ENCODE peak calls at places on chromosomes 11 and 22, in five cellular contexts. One of them, this sample, is unnamed.

GRCh38 chr11:117385471-117385870 is 57.8 kb downstream of the CEP164 start:
- DNase-seq in CD8-positive, alpha-beta T cell: no peak
- DNase-seq in sigmoid colon: peak; percentile 11
- DNase-seq in NT2/D1: no peak
- DNase-seq in cardiac muscle cell: no peak
- DNase-seq in this sample: no peak

GRCh38 chr11:78797559-78797958 is 222.9 kb upstream of the NARS2 start:
- DNase-seq in CD8-positive, alpha-beta T cell: no peak
- DNase-seq in sigmoid colon: no peak
- DNase-seq in NT2/D1: no peak
- DNase-seq in cardiac muscle cell: no peak
- DNase-seq in this sample: no peak

GRCh38 chr11:108436594-108436993 is 30.7 kb downstream of the C11orf65 start:
- DNase-seq in CD8-positive, alpha-beta T cell: no peak
- DNase-seq in sigmoid colon: no peak
- DNase-seq in NT2/D1: no peak
- DNase-seq in cardiac muscle cell: no peak
- DNase-seq in this sample: no peak

GRCh38 chr11:101470881-101471535 is 112.8 kb downstream of the TRPC6 start:
- DNase-seq in CD8-positive, alpha-beta T cell: no peak
- DNase-seq in sigmoid colon: no peak
- DNase-seq in NT2/D1: no peak
- DNase-seq in cardiac muscle cell: no peak
- DNase-seq in this sample: no peak

GRCh38 chr22:20092477-20092854 is 12.4 kb downstream of the DGCR8 start:
- DNase-seq in CD8-positive, alpha-beta T cell: no peak
- DNase-seq in sigmoid colon: no peak
- DNase-seq in NT2/D1: no peak
- DNase-seq in cardiac muscle cell: no peak
- DNase-seq in this sample: no peak

GRCh38 chr11:107018274-107018901 is at the start of gene GUCY1A2:
- DNase-seq in CD8-positive, alpha-beta T cell: no peak
- DNase-seq in sigmoid colon: peak; percentile 55
- DNase-seq in NT2/D1: peak; percentile 23
- DNase-seq in cardiac muscle cell: peak; percentile 46
- DNase-seq in this sample: peak; percentile 33

GRCh38 chr22:49992921-49993648 is 19.5 kb downstream of the IL17REL start:
- DNase-seq in CD8-positive, alpha-beta T cell: peak; percentile 73
- DNase-seq in sigmoid colon: peak; percentile 66
- DNase-seq in NT2/D1: no peak
- DNase-seq in cardiac muscle cell: peak; percentile 78
- DNase-seq in this sample: peak; percentile 54

GRCh38 chr11:66271816-66272215 is 3.4 kb downstream of the RAB1B start:
- DNase-seq in CD8-positive, alpha-beta T cell: no peak
- DNase-seq in sigmoid colon: no peak
- DNase-seq in NT2/D1: no peak
- DNase-seq in cardiac muscle cell: no peak
- DNase-seq in this sample: no peak

GRCh38 chr11:74460481-74461154 is 6.7 kb downstream of the KCNE3 start:
- DNase-seq in CD8-positive, alpha-beta T cell: no peak
- DNase-seq in sigmoid colon: no peak
- DNase-seq in NT2/D1: peak; percentile 11
- DNase-seq in cardiac muscle cell: no peak
- DNase-seq in this sample: no peak

GRCh38 chr11:46977038-46977818 is 40.7 kb downstream of the CSTPP1 start:
- DNase-seq in CD8-positive, alpha-beta T cell: no peak
- DNase-seq in sigmoid colon: no peak
- DNase-seq in NT2/D1: peak; percentile 75
- DNase-seq in cardiac muscle cell: peak; percentile 51
- DNase-seq in this sample: peak; percentile 73

GRCh38 chr11:69864930-69865661 is 45.9 kb upstream of the FGF3 start:
- DNase-seq in CD8-positive, alpha-beta T cell: no peak
- DNase-seq in sigmoid colon: no peak
- DNase-seq in NT2/D1: no peak
- DNase-seq in cardiac muscle cell: no peak
- DNase-seq in this sample: no peak

GRCh38 chr11:131668867-131669780 is 298.7 kb downstream of the NTM start:
- DNase-seq in CD8-positive, alpha-beta T cell: no peak
- DNase-seq in sigmoid colon: peak; percentile 61
- DNase-seq in NT2/D1: peak; percentile 48
- DNase-seq in cardiac muscle cell: peak; percentile 67
- DNase-seq in this sample: peak; percentile 74

GRCh38 chr11:71977743-71978418 is 20.8 kb upstream of the IL18BP start:
- DNase-seq in CD8-positive, alpha-beta T cell: peak; percentile 39
- DNase-seq in sigmoid colon: peak; percentile 68
- DNase-seq in NT2/D1: no peak
- DNase-seq in cardiac muscle cell: peak; percentile 47
- DNase-seq in this sample: peak; percentile 73

GRCh38 chr11:83602116-83602515 is 315.9 kb upstream of the CCDC90B start:
- DNase-seq in CD8-positive, alpha-beta T cell: no peak
- DNase-seq in sigmoid colon: no peak
- DNase-seq in NT2/D1: no peak
- DNase-seq in cardiac muscle cell: no peak
- DNase-seq in this sample: no peak

GRCh38 chr11:35165416-35166368 is 26.7 kb downstream of the CD44 start:
- DNase-seq in CD8-positive, alpha-beta T cell: peak; percentile 94
- DNase-seq in sigmoid colon: no peak
- DNase-seq in NT2/D1: no peak
- DNase-seq in cardiac muscle cell: no peak
- DNase-seq in this sample: no peak

GRCh38 chr11:22407899-22408298 is 69.7 kb downstream of the SLC17A6 start:
- DNase-seq in CD8-positive, alpha-beta T cell: no peak
- DNase-seq in sigmoid colon: no peak
- DNase-seq in NT2/D1: no peak
- DNase-seq in cardiac muscle cell: no peak
- DNase-seq in this sample: no peak

GRCh38 chr11:116505466-116506247 is 267.1 kb downstream of the BUD13 start:
- DNase-seq in CD8-positive, alpha-beta T cell: no peak
- DNase-seq in sigmoid colon: no peak
- DNase-seq in NT2/D1: no peak
- DNase-seq in cardiac muscle cell: no peak
- DNase-seq in this sample: no peak

GRCh38 chr22:32839776-32840571 is 38.5 kb downstream of the TIMP3 start:
- DNase-seq in CD8-positive, alpha-beta T cell: no peak
- DNase-seq in sigmoid colon: no peak
- DNase-seq in NT2/D1: no peak
- DNase-seq in cardiac muscle cell: no peak
- DNase-seq in this sample: no peak

GRCh38 chr11:111514216-111515031 is at the start of gene HOATZ:
- DNase-seq in CD8-positive, alpha-beta T cell: peak; percentile 22
- DNase-seq in sigmoid colon: no peak
- DNase-seq in NT2/D1: peak; percentile 38
- DNase-seq in cardiac muscle cell: peak; percentile 54
- DNase-seq in this sample: peak; percentile 59

GRCh38 chr11:74371269-74372039 is 26.8 kb downstream of the PGM2L1 start:
- DNase-seq in CD8-positive, alpha-beta T cell: no peak
- DNase-seq in sigmoid colon: no peak
- DNase-seq in NT2/D1: no peak
- DNase-seq in cardiac muscle cell: no peak
- DNase-seq in this sample: peak; percentile 57

GRCh38 chr22:45129703-45130524 is 33.8 kb upstream of the NUP50 start:
- DNase-seq in CD8-positive, alpha-beta T cell: no peak
- DNase-seq in sigmoid colon: no peak
- DNase-seq in NT2/D1: no peak
- DNase-seq in cardiac muscle cell: no peak
- DNase-seq in this sample: no peak

GRCh38 chr11:64545605-64546004 is 45.4 kb upstream of the SLC22A12 start:
- DNase-seq in CD8-positive, alpha-beta T cell: no peak
- DNase-seq in sigmoid colon: no peak
- DNase-seq in NT2/D1: no peak
- DNase-seq in cardiac muscle cell: no peak
- DNase-seq in this sample: no peak

GRCh38 chr11:85767277-85767676 is 43.7 kb downstream of the SYTL2 start:
- DNase-seq in CD8-positive, alpha-beta T cell: no peak
- DNase-seq in sigmoid colon: no peak
- DNase-seq in NT2/D1: no peak
- DNase-seq in cardiac muscle cell: no peak
- DNase-seq in this sample: no peak

GRCh38 chr11:119166368-119167076 is 2.0 kb upstream of the NLRX1 start:
- DNase-seq in CD8-positive, alpha-beta T cell: no peak
- DNase-seq in sigmoid colon: no peak
- DNase-seq in NT2/D1: no peak
- DNase-seq in cardiac muscle cell: no peak
- DNase-seq in this sample: no peak

GRCh38 chr11:116828632-116829524 is 829 bp upstream of the APOC3 start:
- DNase-seq in CD8-positive, alpha-beta T cell: no peak
- DNase-seq in sigmoid colon: no peak
- DNase-seq in NT2/D1: no peak
- DNase-seq in cardiac muscle cell: no peak
- DNase-seq in this sample: no peak

GRCh38 chr11:109267293-109268095 is 154.5 kb upstream of the C11orf87 start:
- DNase-seq in CD8-positive, alpha-beta T cell: no peak
- DNase-seq in sigmoid colon: no peak
- DNase-seq in NT2/D1: no peak
- DNase-seq in cardiac muscle cell: no peak
- DNase-seq in this sample: no peak

GRCh38 chr22:40247976-40248375 is 70.3 kb downstream of the TNRC6B start:
- DNase-seq in CD8-positive, alpha-beta T cell: peak; percentile 86
- DNase-seq in sigmoid colon: no peak
- DNase-seq in NT2/D1: no peak
- DNase-seq in cardiac muscle cell: no peak
- DNase-seq in this sample: no peak

GRCh38 chr11:130831506-130832385 is 84.5 kb downstream of the SNX19 start:
- DNase-seq in CD8-positive, alpha-beta T cell: no peak
- DNase-seq in sigmoid colon: no peak
- DNase-seq in NT2/D1: no peak
- DNase-seq in cardiac muscle cell: no peak
- DNase-seq in this sample: no peak

GRCh38 chr11:32616903-32617302 is 33.3 kb downstream of the EIF3M start:
- DNase-seq in CD8-positive, alpha-beta T cell: no peak
- DNase-seq in sigmoid colon: no peak
- DNase-seq in NT2/D1: no peak
- DNase-seq in cardiac muscle cell: no peak
- DNase-seq in this sample: no peak
- H3K4me3 ChIP-seq in CD8-positive, alpha-beta T cell: no peak overlapping the region
- H3K4me3 ChIP-seq in sigmoid colon: no peak overlapping the region
- H3K4me3 ChIP-seq in NT2/D1: no peak overlapping the region
- H3K4me3 ChIP-seq in cardiac muscle cell: no peak overlapping the region
- H3K4me3 ChIP-seq in this sample: no peak overlapping the region

DNA sequence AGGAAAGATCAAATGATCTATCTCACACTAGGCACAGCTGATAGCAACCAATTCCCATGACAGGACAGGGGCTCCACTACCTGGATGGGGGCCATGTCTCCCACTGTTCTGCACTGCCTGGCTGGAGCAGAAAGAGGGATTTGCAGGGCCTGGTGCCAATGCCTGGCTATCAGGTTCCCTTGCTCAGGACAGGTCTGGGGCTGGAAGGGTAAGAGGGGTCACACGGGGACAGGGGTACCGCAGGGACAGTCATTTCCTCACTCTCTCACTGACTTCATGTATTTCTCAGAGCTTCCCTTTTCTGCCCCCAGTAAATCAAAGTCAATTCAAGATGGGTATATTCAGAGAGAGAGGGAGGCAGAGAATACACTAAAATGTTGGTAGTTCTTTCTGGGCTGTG is 119.0 kb upstream of the CSNK2A3 start:
- DNase-seq in CD8-positive, alpha-beta T cell: no peak
- DNase-seq in sigmoid colon: no peak
- DNase-seq in NT2/D1: no peak
- DNase-seq in cardiac muscle cell: no peak
- DNase-seq in this sample: no peak
- H3K4me1 ChIP-seq in CD8-positive, alpha-beta T cell: no peaks in the 10 kb centered on the region
- H3K4me1 ChIP-seq in sigmoid colon: peaks cover 15% of the 10 kb centered on the region
- H3K4me1 ChIP-seq in NT2/D1: no peaks in the 10 kb centered on the region
- H3K4me1 ChIP-seq in cardiac muscle cell: no peaks in the 10 kb centered on the region
- H3K4me1 ChIP-seq in this sample: peaks cover 6% of the 10 kb centered on the region

GRCh38 chr11:94400075-94400838 is 962 bp downstream of the GPR83 start:
- DNase-seq in CD8-positive, alpha-beta T cell: no peak
- DNase-seq in sigmoid colon: no peak
- DNase-seq in NT2/D1: no peak
- DNase-seq in cardiac muscle cell: no peak
- DNase-seq in this sample: no peak
- H3K4me3 ChIP-seq in CD8-positive, alpha-beta T cell: no peak overlapping the region
- H3K4me3 ChIP-seq in sigmoid colon: peak overlapping the region; percentile 47
- H3K4me3 ChIP-seq in NT2/D1: peak overlapping the region; percentile 53
- H3K4me3 ChIP-seq in cardiac muscle cell: no peak overlapping the region
- H3K4me3 ChIP-seq in this sample: no peak overlapping the region

GRCh38 chr22:22952531-22953295 is 65.1 kb downstream of the IGLL5 start:
- DNase-seq in CD8-positive, alpha-beta T cell: no peak
- DNase-seq in sigmoid colon: no peak
- DNase-seq in NT2/D1: no peak
- DNase-seq in cardiac muscle cell: no peak
- DNase-seq in this sample: no peak

GRCh38 chr22:22949953-22950352 is 62.3 kb downstream of the IGLL5 start:
- DNase-seq in CD8-positive, alpha-beta T cell: no peak
- DNase-seq in sigmoid colon: no peak
- DNase-seq in NT2/D1: no peak
- DNase-seq in cardiac muscle cell: no peak
- DNase-seq in this sample: no peak

GRCh38 chr22:22951035-22951434 is 63.4 kb downstream of the IGLL5 start:
- DNase-seq in CD8-positive, alpha-beta T cell: no peak
- DNase-seq in sigmoid colon: no peak
- DNase-seq in NT2/D1: no peak
- DNase-seq in cardiac muscle cell: no peak
- DNase-seq in this sample: no peak

GRCh38 chr22:22945195-22945594 is 57.6 kb downstream of the IGLL5 start:
- DNase-seq in CD8-positive, alpha-beta T cell: no peak
- DNase-seq in sigmoid colon: no peak
- DNase-seq in NT2/D1: no peak
- DNase-seq in cardiac muscle cell: no peak
- DNase-seq in this sample: peak; percentile 1

DNA sequence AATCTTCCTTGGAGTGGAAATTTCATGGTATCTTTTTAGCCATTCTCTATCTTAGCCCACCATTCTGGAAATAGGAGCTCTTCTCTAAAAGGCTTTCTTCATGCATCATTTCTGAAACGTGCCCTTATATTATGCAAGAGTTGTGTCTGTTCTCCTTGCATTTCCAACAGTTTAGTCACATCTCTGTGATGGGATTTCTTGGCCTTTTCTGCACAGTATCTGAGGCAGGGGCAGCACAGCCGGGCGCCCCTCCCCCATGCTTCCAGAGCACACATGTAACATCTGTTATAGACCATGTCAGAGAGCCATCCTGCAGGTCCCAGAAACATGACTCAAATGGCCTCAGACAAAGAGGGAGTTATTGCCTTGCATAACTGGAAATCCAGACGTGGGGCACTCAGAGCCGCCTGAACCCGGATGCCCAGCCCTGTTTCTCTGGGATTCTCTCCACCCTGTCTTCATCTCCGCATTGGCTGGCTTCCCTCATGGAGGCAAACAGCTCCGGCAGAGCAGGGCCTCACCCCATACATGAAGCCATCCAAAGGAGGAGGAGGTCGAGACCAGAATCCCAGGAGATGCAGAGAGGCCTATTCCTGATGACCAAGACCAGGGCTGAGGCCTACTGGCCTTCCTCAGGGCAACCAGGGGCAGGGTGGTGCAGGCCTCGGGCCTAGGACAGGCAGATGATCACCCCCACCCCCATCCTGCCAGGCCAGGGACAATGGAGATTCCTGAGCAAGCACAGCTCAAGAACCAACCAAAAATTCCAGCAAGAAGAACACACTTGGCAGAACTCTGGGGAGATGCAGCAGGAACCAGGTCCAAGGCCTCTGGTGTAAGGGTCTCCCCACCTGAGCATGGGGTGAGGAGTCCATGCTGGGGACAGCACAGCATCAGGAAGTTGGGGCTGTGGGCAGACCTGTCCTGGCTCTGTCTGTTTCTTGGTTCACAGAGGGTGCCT is 61.3 kb downstream of the IGLL5 start:
- DNase-seq in CD8-positive, alpha-beta T cell: no peak
- DNase-seq in sigmoid colon: no peak
- DNase-seq in NT2/D1: no peak
- DNase-seq in cardiac muscle cell: no peak
- DNase-seq in this sample: no peak
- H3K4me1 ChIP-seq in CD8-positive, alpha-beta T cell: no peaks in the 10 kb centered on the region
- H3K4me1 ChIP-seq in sigmoid colon: no peaks in the 10 kb centered on the region
- H3K4me1 ChIP-seq in NT2/D1: no peaks in the 10 kb centered on the region
- H3K4me1 ChIP-seq in cardiac muscle cell: no peaks in the 10 kb centered on the region
- H3K4me1 ChIP-seq in this sample: no peaks in the 10 kb centered on the region

This sample was measured in HAP-1.